ENCODE peak calls at places on chromosomes 16 and 17, in four cellular contexts. K, V, S and C are unnamed samples. For H3K4me1 and H3K36me3, the result is how much of the 10 kb centered on the place peaks cover.

GRCh38 chr16:26464576-26465266 is 602.0 kb upstream of the C16orf82 start:
- DNase-seq in K (no peak), V (no peak), S (no peak), C (no peak)

GRCh38 chr17:10114931-10115535 is 83.4 kb downstream of the GAS7 start:
- DNase-seq in K (peak), V (peak), S (peak), C (no peak)

GRCh38 chr16:50644730-50645129 is 36.4 kb downstream of the SNX20 start:
- DNase-seq in K (no peak), V (peak), S (peak), C (no peak)

GRCh38 chr16:50340578-50340977 is 28.2 kb downstream of the BRD7 start:
- DNase-seq in K (no peak), V (no peak), S (no peak), C (no peak)

GRCh38 chr17:8631554-8631877 is 991 bp upstream of the MYH10 start:
- DNase-seq in K (no peak), V (no peak), S (peak), C (no peak)

GRCh38 chr17:61340431-61340830 is 59.2 kb upstream of the TBX2 start:
- DNase-seq in K (no peak), V (peak), S (no peak), C (no peak)

GRCh38 chr17:19725486-19725885 is 9.1 kb upstream of the SLC47A2 start:
- DNase-seq in K (no peak), V (no peak), S (no peak), C (no peak)

GRCh38 chr17:34852614-34853013 is 108.6 kb downstream of the CCT6B start:
- DNase-seq in K (no peak), V (no peak), S (no peak), C (peak)

GRCh38 chr16:68345958-68346635 is 35.3 kb downstream of the PRMT7 start:
- DNase-seq in K (no peak), V (no peak), S (no peak), C (no peak)

GRCh38 chr17:29847527-29847931 is 82.5 kb downstream of the SSH2 start:
- DNase-seq in K (no peak), V (no peak), S (peak), C (no peak)

GRCh38 chr16:58384437-58385055 is 7.7 kb upstream of the GINS3 start:
- DNase-seq in K (no peak), V (no peak), S (no peak), C (no peak)

DNA sequence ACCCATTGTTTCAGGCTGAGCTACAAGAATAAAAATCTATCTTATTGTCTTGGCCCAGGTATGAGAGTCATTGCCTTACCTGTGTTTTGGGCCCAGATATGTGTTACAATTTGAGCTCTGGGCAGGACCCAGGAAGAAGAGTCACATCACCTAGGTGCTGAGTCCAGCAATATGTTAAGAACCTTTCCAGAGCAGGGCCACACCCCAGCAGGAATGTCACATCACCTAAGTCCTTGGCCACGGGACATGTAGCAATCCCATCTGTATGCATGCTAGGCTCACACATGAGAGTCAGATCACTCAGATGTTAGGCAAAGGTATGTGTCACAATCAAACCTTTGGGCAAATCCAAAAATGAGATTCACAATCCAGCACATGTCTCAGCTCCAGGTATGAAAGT is 2103.5 kb downstream of the TP53TG3F start:
- DNase-seq in K (no peak), V (no peak), S (no peak), C (no peak)
- H3K4me1 ChIP-seq in K (under half), V (under half), S (under half), C (under half)

GRCh38 chr17:37642706-37643105 is 540 bp downstream of the DDX52 start:
- DNase-seq in K (no peak), V (peak), S (peak), C (no peak)

GRCh38 chr17:37643118-37643766 is at the start of gene DDX52:
- DNase-seq in K (peak), V (peak), S (peak), C (peak)

GRCh38 chr17:37648555-37648954 is 5.3 kb upstream of the DDX52 start:
- DNase-seq in K (no peak), V (peak), S (peak), C (no peak)

GRCh38 chr17:37640016-37640415 is 3.2 kb downstream of the DDX52 start:
- DNase-seq in K (no peak), V (no peak), S (no peak), C (no peak)

DNA sequence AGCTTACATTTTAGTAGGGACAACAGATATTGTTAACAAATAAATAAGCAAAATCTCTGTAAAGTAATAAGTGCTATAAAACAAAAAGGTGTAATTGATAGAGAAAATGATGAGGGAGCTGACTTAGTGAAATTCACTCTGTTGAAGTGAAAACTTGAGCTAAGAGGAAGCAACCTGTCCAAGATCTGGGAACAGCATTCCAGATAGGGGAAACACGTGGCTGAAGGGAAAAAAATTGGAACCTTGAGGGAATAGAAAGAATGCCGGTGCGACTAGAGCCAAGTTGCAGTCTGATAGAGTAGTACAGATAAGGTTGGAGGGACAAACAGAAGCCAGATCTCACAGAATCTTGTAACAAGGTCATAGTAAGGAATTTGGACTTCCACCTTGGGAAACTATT is 583 bp upstream of the DDX52 start:
- DNase-seq in K (no peak), V (no peak), S (peak), C (no peak)
- H3K36me3 ChIP-seq in K (under half), V (under half), S (under half), C (under half)

DNA sequence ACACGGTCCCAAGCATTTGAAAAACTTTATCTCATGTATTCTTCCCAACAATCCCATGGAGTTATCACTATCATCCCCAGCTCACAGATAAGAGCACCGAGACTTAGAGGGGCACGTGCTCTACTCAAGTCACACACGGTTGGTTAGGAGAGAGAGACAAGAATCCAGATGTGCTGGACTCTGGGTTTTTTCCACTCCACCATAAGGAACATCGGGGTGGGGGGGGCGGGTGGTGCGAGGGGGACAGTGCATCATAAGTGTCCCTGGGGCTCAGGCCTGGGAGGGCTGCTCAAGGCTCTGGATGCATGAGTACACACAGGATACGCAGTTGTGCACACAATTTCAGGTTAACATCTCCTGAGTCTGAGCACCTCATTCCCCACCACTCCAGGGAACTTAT is 7.4 kb downstream of the CDC42EP4 start:
- DNase-seq in K (no peak), V (no peak), S (no peak), C (no peak)
- H3K4me1 ChIP-seq in K (half or more), V (half or more), S (under half), C (under half)

GRCh38 chr17:74796211-74796610 is 20.1 kb upstream of the NAT9 start:
- DNase-seq in K (no peak), V (no peak), S (no peak), C (no peak)
- H3K36me3 ChIP-seq in K (under half), V (under half), S (under half), C (under half)

GRCh38 chr16:2037631-2038358 is 9.8 kb downstream of the NTHL1 start:
- DNase-seq in K (no peak), V (no peak), S (no peak), C (no peak)

GRCh38 chr16:2040450-2041105 is 7.1 kb downstream of the NTHL1 start:
- DNase-seq in K (no peak), V (peak), S (no peak), C (no peak)

GRCh38 chr16:2040031-2040430 is 7.6 kb downstream of the NTHL1 start:
- DNase-seq in K (peak), V (no peak), S (no peak), C (no peak)

GRCh38 chr16:2038359-2039285 is 9.0 kb downstream of the NTHL1 start:
- DNase-seq in K (peak), V (no peak), S (no peak), C (no peak)

GRCh38 chr16:2039286-2040030 is 8.2 kb downstream of the NTHL1 start:
- DNase-seq in K (peak), V (peak), S (peak), C (no peak)
- H3K4me1 ChIP-seq in K (half or more), V (half or more), S (under half), C (under half)

DNA sequence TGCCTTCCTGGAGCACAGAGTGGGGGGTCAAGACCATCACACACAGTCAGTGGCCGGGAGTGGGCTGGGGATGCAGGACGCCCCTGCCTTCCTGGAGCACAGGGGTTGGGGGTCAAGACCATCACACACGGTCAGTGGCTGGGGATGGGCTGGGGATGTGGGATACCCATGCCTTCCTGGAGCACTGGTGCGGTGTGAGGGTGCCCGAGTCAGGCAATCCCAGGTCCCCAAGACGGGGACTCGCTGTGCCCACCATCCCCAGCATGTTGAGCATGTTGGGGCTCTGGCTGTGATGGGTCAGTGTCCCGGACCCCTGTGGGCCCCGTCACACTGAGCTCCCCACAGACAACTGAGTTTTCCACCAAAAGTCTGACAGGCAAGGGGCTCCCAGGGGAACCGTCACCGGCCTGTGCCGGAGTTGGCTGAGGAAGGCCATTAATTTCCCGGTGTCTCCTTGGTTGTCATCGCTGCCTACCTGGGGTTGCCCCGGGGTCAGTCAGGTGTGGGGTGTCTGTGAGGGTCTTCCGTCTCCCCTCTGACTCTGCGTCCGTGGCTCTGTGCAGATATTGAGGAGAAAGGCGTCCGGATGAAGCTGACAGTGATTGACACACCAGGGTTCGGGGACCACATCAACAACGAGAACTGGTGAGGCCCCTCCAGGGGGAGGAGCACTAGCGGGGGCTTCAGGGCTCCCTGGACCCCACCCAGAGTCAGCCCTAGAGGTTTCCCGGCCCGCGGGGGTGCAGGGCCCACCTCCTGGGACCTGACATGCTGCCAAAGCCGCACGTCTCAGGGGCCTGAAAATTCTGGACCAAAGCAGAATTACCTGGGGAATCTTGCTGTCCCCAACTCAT is 347.1 kb downstream of the SEC14L1 start:
- DNase-seq in K (peak), V (no peak), S (no peak), C (no peak)
- H3K36me3 ChIP-seq in K (under half), V (half or more), S (under half), C (under half)

DNA sequence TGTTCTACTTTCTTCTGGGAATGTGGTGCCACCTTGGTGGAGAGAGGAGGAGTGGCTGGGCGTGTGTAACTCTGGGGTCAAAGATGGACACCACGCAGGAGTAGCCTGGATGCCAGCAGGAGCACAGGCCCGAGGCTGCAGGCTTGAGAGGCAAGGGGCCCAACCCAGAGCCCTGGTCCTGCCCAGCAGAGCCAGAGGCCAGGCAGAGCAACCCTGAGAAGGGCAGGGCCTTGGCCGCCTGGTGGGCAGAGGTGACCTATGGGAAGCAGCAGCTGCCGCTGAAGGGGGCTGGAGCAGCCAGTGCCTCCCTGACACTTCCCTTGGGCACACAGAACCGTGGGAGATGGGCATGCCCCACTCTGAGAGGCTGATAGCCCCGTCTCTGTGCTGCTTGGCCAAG is 18.0 kb upstream of the CPSF4L start:
- DNase-seq in K (no peak), V (no peak), S (no peak), C (no peak)
- H3K4me1 ChIP-seq in K (under half), V (under half), S (under half), C (under half)

DNA sequence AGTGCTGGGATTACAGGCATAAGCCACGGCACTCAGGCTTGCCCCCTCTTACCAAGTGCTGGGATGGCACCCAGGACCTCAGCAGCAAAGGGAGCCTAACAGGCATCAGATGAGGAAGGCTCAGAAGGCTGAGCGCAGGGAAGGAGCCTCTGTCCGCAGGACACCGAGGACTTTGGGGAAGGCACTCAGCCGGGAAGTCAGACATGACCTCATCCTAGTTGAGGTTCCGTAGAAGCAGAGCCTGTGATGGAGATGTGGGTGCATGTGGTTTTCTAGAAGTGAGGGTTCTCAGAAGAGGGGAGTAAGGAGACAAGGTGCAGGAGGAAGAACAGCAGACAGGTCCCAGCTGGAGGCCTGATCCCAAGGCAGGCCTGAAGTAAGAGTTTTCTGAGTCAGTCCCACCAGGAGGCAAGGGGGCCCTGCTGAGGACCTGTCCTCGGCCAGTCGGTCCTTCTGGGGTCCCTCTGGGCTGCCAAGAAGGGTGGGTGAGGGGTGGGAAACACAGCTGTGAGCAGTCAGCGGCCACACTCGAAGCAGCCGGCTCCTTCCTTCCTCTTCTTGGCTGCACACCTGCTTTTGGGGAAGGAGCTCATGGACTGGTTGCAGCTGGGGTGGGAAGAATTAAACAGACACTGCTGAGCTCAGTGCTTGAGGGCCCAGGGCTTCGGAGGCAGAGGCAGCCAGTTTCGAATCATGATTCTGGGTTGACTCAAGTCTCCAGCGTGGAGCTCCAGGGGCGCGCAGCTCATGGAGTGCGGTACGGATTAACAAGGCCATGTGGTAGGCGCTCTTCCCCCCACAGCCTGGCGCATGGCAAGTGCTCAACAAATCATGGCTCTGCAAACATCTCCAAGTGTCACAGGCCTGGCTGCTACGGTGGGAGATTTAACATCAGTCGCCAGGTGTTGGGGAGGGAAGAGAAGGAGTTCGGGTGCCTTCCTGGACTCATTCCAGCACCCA is 38.9 kb upstream of the SNN start:
- DNase-seq in K (no peak), V (no peak), S (no peak), C (no peak)
- H3K36me3 ChIP-seq in K (under half), V (under half), S (under half), C (under half)

GRCh38 chr17:58084317-58084981 is 1.2 kb downstream of the DYNLL2 start:
- DNase-seq in K (peak), V (peak), S (peak), C (peak)
- H3K4me1 ChIP-seq in K (under half), V (under half), S (under half), C (under half)

GRCh38 chr17:47620503-47621245 is 29.0 kb upstream of the KPNB1 start:
- DNase-seq in K (no peak), V (peak), S (no peak), C (no peak)
- H3K36me3 ChIP-seq in K (under half), V (half or more), S (half or more), C (half or more)